ENCODE peak calls at places on chromosomes 12 and 14, in four cellular contexts. V is CD4-positive, alpha-beta T cell; Q is T-helper 9 cell; G is glutamatergic neuron. A is an unnamed sample.

GRCh38 chr12:68200854-68201253 is 24.8 kb downstream of the IL26 start:
- DNase-seq in V (no peak), Q (no peak), G (no peak), A (no peak)

GRCh38 chr12:113247123-113248045 is 26.1 kb downstream of the TPCN1 start:
- DNase-seq in V (no peak), Q (no peak), G (no peak), A (no peak)

GRCh38 chr12:107873223-107873622 is 98.7 kb downstream of the ASCL4 start:
- DNase-seq in V (no peak), Q (no peak), G (no peak), A (no peak)

GRCh38 chr12:27434673-27435565 is 11.6 kb upstream of the SMCO2 start:
- DNase-seq in V (peak; percentile 2), Q (no peak), G (no peak), A (peak; percentile 21)

GRCh38 chr14:105092124-105092911 is 27.1 kb upstream of the GPR132 start:
- DNase-seq in V (no peak), Q (no peak), G (no peak), A (no peak)

GRCh38 chr12:27048822-27049752 is 26.7 kb downstream of the MED21 start:
- DNase-seq in V (no peak), Q (no peak), G (no peak), A (no peak)

GRCh38 chr12:110957159-110957558 is 36.8 kb upstream of the MYL2 start:
- DNase-seq in V (no peak), Q (no peak), G (no peak), A (no peak)

GRCh38 chr12:31005944-31006361 is 67.7 kb upstream of the DDX11 start:
- DNase-seq in V (no peak), Q (no peak), G (no peak), A (no peak)

GRCh38 chr14:76926521-76927251 is 100.5 kb downstream of the LRRC74A start:
- DNase-seq in V (peak; percentile 44), Q (peak; percentile 66), G (peak; percentile 58), A (peak; percentile 37)